ENCODE peak calls at places on chromosome 21, in ten cellular contexts. B is foreskin fibroblast, F is type B pancreatic cell, H is pancreas, T is sigmoid colon, O is GM13976, C is nephron progenitor cell, R is astrocyte, D is astrocyte of the spinal cord, X is upper lobe of right lung. K is an unnamed sample.

GRCh38 chr21:40846057-40846456 is 901 bp downstream of the DSCAM start:
- DNase-seq in B (no peak), F (no peak), H (no peak), T (no peak), O (no peak), C (no peak), R (no peak), D (no peak), X (no peak), K (no peak)

GRCh38 chr21:28960245-28960644 is 32.4 kb downstream of the LTN1 start:
- DNase-seq in B (no peak), F (no peak), H (no peak), T (no peak), O (no peak), C (no peak), R (no peak), D (no peak), X (no peak), K (no peak)

GRCh38 chr21:37548521-37548981 is 182.0 kb downstream of the DYRK1A start:
- DNase-seq in B (no peak), F (no peak), H (no peak), T (peak), O (no peak), C (no peak), R (no peak), D (no peak), X (no peak), K (no peak)

GRCh38 chr21:41247561-41247968 is 69.0 kb upstream of the FAM3B start:
- DNase-seq in B (no peak), F (peak), H (peak), T (no peak), O (no peak), C (no peak), R (peak), D (peak), X (no peak), K (no peak)

GRCh38 chr21:39676054-39676771 is 63.5 kb downstream of the B3GALT5 start:
- DNase-seq in B (no peak), F (no peak), H (no peak), T (peak), O (no peak), C (no peak), R (peak), D (peak), X (no peak), K (no peak)

GRCh38 chr21:28257276-28257675 is 735.4 kb downstream of the LTN1 start:
- DNase-seq in B (no peak), F (no peak), H (no peak), T (no peak), O (no peak), C (no peak), R (no peak), D (no peak), X (no peak), K (no peak)

GRCh38 chr21:33362044-33362555 is 37.3 kb downstream of the IFNAR1 start:
- DNase-seq in B (no peak), F (peak), H (no peak), T (no peak), O (no peak), C (peak), R (no peak), D (no peak), X (no peak), K (no peak)

GRCh38 chr21:42349420-42350075 is 1.2 kb downstream of the TFF2 start:
- DNase-seq in B (no peak), F (peak), H (no peak), T (peak), O (no peak), C (no peak), R (no peak), D (no peak), X (peak), K (no peak)

GRCh38 chr21:26135520-26135919 is 35.0 kb downstream of the APP start:
- DNase-seq in B (no peak), F (no peak), H (no peak), T (no peak), O (no peak), C (no peak), R (no peak), D (no peak), X (no peak), K (no peak)

GRCh38 chr21:36813071-36813470 is 114.2 kb downstream of the SIM2 start:
- DNase-seq in B (no peak), F (no peak), H (no peak), T (no peak), O (no peak), C (no peak), R (no peak), D (no peak), X (no peak), K (no peak)

GRCh38 chr21:42578761-42579415 is 65.2 kb downstream of the SLC37A1 start:
- DNase-seq in B (no peak), F (no peak), H (peak), T (peak), O (no peak), C (no peak), R (no peak), D (no peak), X (peak), K (no peak)

GRCh38 chr21:44267655-44268142 is 6.0 kb upstream of the DNMT3L start:
- DNase-seq in B (no peak), F (no peak), H (no peak), T (no peak), O (no peak), C (no peak), R (no peak), D (no peak), X (no peak), K (peak)

GRCh38 chr21:25370311-25370744 is 237.0 kb downstream of the MRPL39 start:
- DNase-seq in B (peak), F (no peak), H (no peak), T (no peak), O (no peak), C (no peak), R (peak), D (peak), X (no peak), K (peak)

GRCh38 chr21:21387891-21388290 is 389.7 kb downstream of the NCAM2 start:
- DNase-seq in B (no peak), F (no peak), H (no peak), T (no peak), O (no peak), C (no peak), R (no peak), D (no peak), X (no peak), K (no peak)

GRCh38 chr21:42974832-42975820 is 764 bp downstream of the PKNOX1 start:
- DNase-seq in B (no peak), F (peak), H (peak), T (peak), O (peak), C (no peak), R (peak), D (peak), X (peak), K (no peak)

GRCh38 chr21:46557919-46558392 is 46.9 kb downstream of the S100B start:
- DNase-seq in B (no peak), F (no peak), H (no peak), T (no peak), O (no peak), C (no peak), R (no peak), D (no peak), X (no peak), K (no peak)

GRCh38 chr21:45287438-45288391 is at the start of gene POFUT2:
- DNase-seq in B (peak), F (peak), H (peak), T (peak), O (peak), C (peak), R (peak), D (peak), X (peak), K (peak)
- TF ChIP-seq CTCF in B (no peak), F (no peak), H (no peak), T (no peak), O (no peak), C (no peak), R (no peak), D (no peak), X (no peak), K (peak)

DNA sequence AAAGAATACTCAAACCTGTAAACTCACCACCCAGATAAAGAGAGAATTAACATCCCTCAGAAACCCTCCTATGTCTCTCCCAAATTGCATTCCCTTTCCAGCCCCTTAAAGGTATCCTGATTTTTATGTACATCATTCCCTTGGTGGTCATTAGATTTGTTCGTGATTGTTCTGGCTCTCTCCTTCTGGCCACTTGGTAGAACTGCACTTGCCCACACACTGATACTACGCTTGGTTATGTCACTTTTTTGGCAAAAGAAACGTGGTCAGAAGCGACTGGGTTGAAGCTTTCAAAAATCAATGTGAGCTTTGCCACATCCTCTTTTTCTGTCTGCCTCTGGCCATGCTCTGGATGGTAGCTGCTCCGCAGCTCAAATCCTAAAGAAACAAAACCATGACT is 76.3 kb downstream of the KRTAP19-8 start:
- DNase-seq in B (no peak), F (no peak), H (no peak), T (no peak), O (no peak), C (no peak), R (no peak), D (no peak), X (no peak), K (no peak)
- TF ChIP-seq CTCF in B (no peak), F (peak), H (no peak), T (no peak), O (no peak), C (peak), R (no peak), D (no peak), X (peak), K (peak)

DNA sequence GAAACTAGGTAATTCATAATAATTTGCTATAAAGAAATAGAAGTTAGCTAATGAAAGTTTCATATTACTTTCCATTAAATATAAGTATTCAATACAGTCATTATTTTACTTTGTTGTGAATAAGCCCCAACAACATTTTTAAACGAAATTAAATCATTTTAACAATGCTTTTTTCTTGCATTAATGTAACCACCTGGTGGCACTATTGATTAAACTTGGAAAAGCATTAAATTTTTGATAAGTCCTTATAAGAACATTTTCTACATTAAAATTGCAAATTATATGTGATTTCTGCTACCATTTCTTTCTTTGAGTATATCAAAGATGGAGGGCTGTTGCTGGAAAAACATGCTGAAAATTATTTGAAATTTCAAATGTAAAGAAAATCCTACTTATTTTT is 918.8 kb upstream of the TMPRSS15 start:
- DNase-seq in B (no peak), F (no peak), H (no peak), T (no peak), O (no peak), C (no peak), R (no peak), D (peak), X (no peak), K (no peak)
- TF ChIP-seq CTCF in B (no peak), F (peak), H (peak), T (no peak), O (no peak), C (no peak), R (no peak), D (peak), X (no peak), K (peak)

DNA sequence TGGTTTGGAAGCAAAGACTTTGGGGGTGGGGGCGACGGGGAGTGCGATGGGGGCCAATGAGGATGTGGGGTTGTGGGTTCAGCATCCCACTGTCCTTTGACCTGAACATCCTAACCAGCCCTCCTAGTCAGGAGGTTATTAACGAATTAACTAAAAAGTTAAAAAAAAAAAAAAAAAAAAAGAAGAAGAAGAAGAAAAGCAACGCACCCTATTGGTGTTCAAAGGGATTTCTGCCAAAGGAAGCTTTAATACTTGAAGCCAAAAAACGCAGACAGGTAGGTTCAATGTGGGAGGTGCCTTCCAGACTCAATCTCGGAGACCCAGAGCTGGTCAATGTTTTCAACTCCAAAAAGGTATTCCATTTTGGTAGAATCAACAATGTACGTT is 2.2 kb downstream of the CLIC6 start:
- DNase-seq in B (no peak), F (no peak), H (no peak), T (no peak), O (peak), C (no peak), R (no peak), D (no peak), X (no peak), K (no peak)
- TF ChIP-seq CTCF in B (no peak), F (peak), H (no peak), T (no peak), O (no peak), C (no peak), R (no peak), D (peak), X (no peak), K (peak)

K was measured in chondrocyte.